ENCODE peak calls at places on chromosomes 6 and 20, in eight cellular contexts. One of them, this sample, is unnamed.

GRCh38 chr6:71205336-71205956 is 83.2 kb upstream of the OGFRL1 start:
- DNase-seq in glutamatergic neuron: no peak
- DNase-seq in breast epithelium: no peak
- DNase-seq in H9: no peak
- DNase-seq in HFF-Myc: no peak
- DNase-seq in neural crest cell: no peak
- DNase-seq in GM10248: no peak
- DNase-seq in endothelial cell: no peak
- DNase-seq in this sample: no peak

GRCh38 chr6:156910938-156911337 is 133.8 kb downstream of the ARID1B start:
- DNase-seq in neural crest cell: no peak
- DNase-seq in GM10248: no peak
- DNase-seq in endothelial cell: no peak
- DNase-seq in H9: no peak
- DNase-seq in breast epithelium: no peak
- DNase-seq in glutamatergic neuron: no peak
- DNase-seq in HFF-Myc: no peak
- DNase-seq in this sample: no peak

GRCh38 chr6:17418281-17419188 is 25.1 kb downstream of the CAP2 start:
- DNase-seq in H9: peak
- DNase-seq in endothelial cell: no peak
- DNase-seq in GM10248: no peak
- DNase-seq in HFF-Myc: no peak
- DNase-seq in breast epithelium: no peak
- DNase-seq in glutamatergic neuron: no peak
- DNase-seq in neural crest cell: no peak
- DNase-seq in this sample: no peak

GRCh38 chr6:139757766-139758655 is 383.6 kb upstream of the CITED2 start:
- DNase-seq in H9: no peak
- DNase-seq in glutamatergic neuron: no peak
- DNase-seq in neural crest cell: no peak
- DNase-seq in HFF-Myc: no peak
- DNase-seq in endothelial cell: no peak
- DNase-seq in GM10248: no peak
- DNase-seq in breast epithelium: no peak
- DNase-seq in this sample: no peak

GRCh38 chr6:144195671-144196070 is 45.4 kb downstream of the STX11 start:
- DNase-seq in breast epithelium: no peak
- DNase-seq in GM10248: no peak
- DNase-seq in H9: no peak
- DNase-seq in neural crest cell: no peak
- DNase-seq in endothelial cell: no peak
- DNase-seq in glutamatergic neuron: no peak
- DNase-seq in HFF-Myc: peak
- DNase-seq in this sample: no peak

GRCh38 chr20:17663040-17663399 is 19.0 kb downstream of the RRBP1 start:
- DNase-seq in breast epithelium: no peak
- DNase-seq in glutamatergic neuron: no peak
- DNase-seq in GM10248: no peak
- DNase-seq in HFF-Myc: no peak
- DNase-seq in H9: no peak
- DNase-seq in neural crest cell: no peak
- DNase-seq in endothelial cell: no peak
- DNase-seq in this sample: no peak

GRCh38 chr6:159117031-159117430 is 52.2 kb upstream of the FNDC1 start:
- DNase-seq in glutamatergic neuron: no peak
- DNase-seq in H9: no peak
- DNase-seq in endothelial cell: no peak
- DNase-seq in breast epithelium: no peak
- DNase-seq in GM10248: no peak
- DNase-seq in neural crest cell: no peak
- DNase-seq in HFF-Myc: no peak
- DNase-seq in this sample: no peak

GRCh38 chr6:168121308-168121665 is 42.3 kb upstream of the FRMD1 start:
- DNase-seq in glutamatergic neuron: no peak
- DNase-seq in breast epithelium: peak
- DNase-seq in HFF-Myc: no peak
- DNase-seq in neural crest cell: no peak
- DNase-seq in GM10248: no peak
- DNase-seq in H9: peak
- DNase-seq in endothelial cell: no peak
- DNase-seq in this sample: no peak

GRCh38 chr6:28402197-28402596 is 2.6 kb upstream of the ZSCAN12 start:
- DNase-seq in GM10248: no peak
- DNase-seq in glutamatergic neuron: no peak
- DNase-seq in neural crest cell: no peak
- DNase-seq in HFF-Myc: no peak
- DNase-seq in H9: no peak
- DNase-seq in breast epithelium: no peak
- DNase-seq in endothelial cell: no peak
- DNase-seq in this sample: no peak

GRCh38 chr6:43277643-43278523 is 20.2 kb upstream of the SLC22A7 start:
- DNase-seq in endothelial cell: no peak
- DNase-seq in GM10248: no peak
- DNase-seq in breast epithelium: no peak
- DNase-seq in neural crest cell: no peak
- DNase-seq in HFF-Myc: no peak
- DNase-seq in H9: no peak
- DNase-seq in glutamatergic neuron: no peak
- DNase-seq in this sample: no peak

GRCh38 chr6:56199956-56200355 is 47.4 kb downstream of the COL21A1 start:
- DNase-seq in breast epithelium: no peak
- DNase-seq in HFF-Myc: no peak
- DNase-seq in glutamatergic neuron: no peak
- DNase-seq in H9: no peak
- DNase-seq in endothelial cell: no peak
- DNase-seq in GM10248: no peak
- DNase-seq in neural crest cell: no peak
- DNase-seq in this sample: no peak

GRCh38 chr6:624979-625378 is 31.9 kb downstream of the HUS1B start:
- DNase-seq in GM10248: no peak
- DNase-seq in neural crest cell: no peak
- DNase-seq in glutamatergic neuron: no peak
- DNase-seq in endothelial cell: no peak
- DNase-seq in H9: no peak
- DNase-seq in HFF-Myc: peak
- DNase-seq in breast epithelium: no peak
- DNase-seq in this sample: peak
- TF ChIP-seq CTCF in GM10248: peak
- TF ChIP-seq CTCF in neural crest cell: no peak
- TF ChIP-seq CTCF in glutamatergic neuron: no peak
- TF ChIP-seq CTCF in endothelial cell: no peak
- TF ChIP-seq CTCF in H9: peak
- TF ChIP-seq CTCF in HFF-Myc: peak
- TF ChIP-seq CTCF in breast epithelium: no peak
- TF ChIP-seq CTCF in this sample: no peak

GRCh38 chr6:73262701-73263569 is at the start of gene KHDC1:
- DNase-seq in neural crest cell: peak
- DNase-seq in HFF-Myc: peak
- DNase-seq in endothelial cell: peak
- DNase-seq in glutamatergic neuron: peak
- DNase-seq in breast epithelium: no peak
- DNase-seq in H9: peak
- DNase-seq in GM10248: peak
- DNase-seq in this sample: peak
- TF ChIP-seq CTCF in neural crest cell: no peak
- TF ChIP-seq CTCF in HFF-Myc: no peak
- TF ChIP-seq CTCF in endothelial cell: no peak
- TF ChIP-seq CTCF in glutamatergic neuron: no peak
- TF ChIP-seq CTCF in breast epithelium: no peak
- TF ChIP-seq CTCF in H9: no peak
- TF ChIP-seq CTCF in GM10248: no peak
- TF ChIP-seq CTCF in this sample: no peak

GRCh38 chr20:57573893-57574292 is 13.0 kb downstream of the PCK1 start:
- DNase-seq in HFF-Myc: no peak
- DNase-seq in glutamatergic neuron: peak
- DNase-seq in H9: peak
- DNase-seq in GM10248: no peak
- DNase-seq in breast epithelium: no peak
- DNase-seq in neural crest cell: no peak
- DNase-seq in endothelial cell: no peak
- DNase-seq in this sample: no peak
- TF ChIP-seq CTCF in HFF-Myc: peak
- TF ChIP-seq CTCF in glutamatergic neuron: peak
- TF ChIP-seq CTCF in H9: peak
- TF ChIP-seq CTCF in GM10248: peak
- TF ChIP-seq CTCF in breast epithelium: no peak
- TF ChIP-seq CTCF in neural crest cell: peak
- TF ChIP-seq CTCF in endothelial cell: peak
- TF ChIP-seq CTCF in this sample: no peak

GRCh38 chr6:53359088-53359842 is 10.5 kb upstream of the ELOVL5 start:
- DNase-seq in GM10248: peak
- DNase-seq in endothelial cell: peak
- DNase-seq in neural crest cell: peak
- DNase-seq in breast epithelium: peak
- DNase-seq in HFF-Myc: peak
- DNase-seq in glutamatergic neuron: peak
- DNase-seq in H9: peak
- DNase-seq in this sample: peak
- TF ChIP-seq CTCF in GM10248: no peak
- TF ChIP-seq CTCF in endothelial cell: no peak
- TF ChIP-seq CTCF in neural crest cell: no peak
- TF ChIP-seq CTCF in breast epithelium: no peak
- TF ChIP-seq CTCF in HFF-Myc: no peak
- TF ChIP-seq CTCF in glutamatergic neuron: no peak
- TF ChIP-seq CTCF in H9: no peak
- TF ChIP-seq CTCF in this sample: no peak

DNA sequence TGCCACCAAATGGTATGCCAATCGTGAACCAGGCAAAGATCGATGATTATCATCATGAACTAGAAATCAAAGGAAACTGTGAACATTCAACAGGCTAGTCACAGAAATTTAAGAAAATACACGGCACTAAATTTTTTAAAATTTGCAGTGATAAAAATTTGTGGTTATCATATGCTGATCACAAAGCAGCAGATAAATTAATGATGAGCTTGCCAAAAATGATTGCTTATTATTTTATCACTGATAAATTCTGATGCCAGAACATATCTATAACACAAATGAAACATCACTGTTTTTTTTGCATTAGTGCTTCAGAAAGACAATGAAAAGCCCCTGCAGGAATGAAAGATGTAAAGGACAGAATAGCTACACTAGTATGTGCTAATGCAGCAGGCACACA is 1413.2 kb upstream of the MAP3K7 start:
- DNase-seq in neural crest cell: no peak
- DNase-seq in HFF-Myc: no peak
- DNase-seq in GM10248: no peak
- DNase-seq in H9: no peak
- DNase-seq in breast epithelium: no peak
- DNase-seq in glutamatergic neuron: no peak
- DNase-seq in endothelial cell: no peak
- DNase-seq in this sample: no peak
- TF ChIP-seq CTCF in neural crest cell: no peak
- TF ChIP-seq CTCF in HFF-Myc: no peak
- TF ChIP-seq CTCF in GM10248: no peak
- TF ChIP-seq CTCF in H9: no peak
- TF ChIP-seq CTCF in breast epithelium: no peak
- TF ChIP-seq CTCF in glutamatergic neuron: no peak
- TF ChIP-seq CTCF in endothelial cell: no peak
- TF ChIP-seq CTCF in this sample: no peak

GRCh38 chr20:33187491-33187890 is 19.5 kb downstream of the BPIFA2 start:
- DNase-seq in HFF-Myc: no peak
- DNase-seq in GM10248: no peak
- DNase-seq in neural crest cell: no peak
- DNase-seq in breast epithelium: no peak
- DNase-seq in H9: no peak
- DNase-seq in endothelial cell: no peak
- DNase-seq in glutamatergic neuron: no peak
- DNase-seq in this sample: no peak

GRCh38 chr20:33188421-33188820 is 20.5 kb downstream of the BPIFA2 start:
- DNase-seq in H9: no peak
- DNase-seq in HFF-Myc: no peak
- DNase-seq in GM10248: no peak
- DNase-seq in endothelial cell: no peak
- DNase-seq in neural crest cell: no peak
- DNase-seq in glutamatergic neuron: no peak
- DNase-seq in breast epithelium: no peak
- DNase-seq in this sample: no peak

GRCh38 chr20:33191955-33192354 is 24.0 kb downstream of the BPIFA2 start:
- DNase-seq in HFF-Myc: no peak
- DNase-seq in GM10248: no peak
- DNase-seq in glutamatergic neuron: no peak
- DNase-seq in neural crest cell: no peak
- DNase-seq in breast epithelium: no peak
- DNase-seq in H9: no peak
- DNase-seq in endothelial cell: no peak
- DNase-seq in this sample: no peak

GRCh38 chr20:33191484-33191883 is 23.5 kb downstream of the BPIFA2 start:
- DNase-seq in glutamatergic neuron: no peak
- DNase-seq in breast epithelium: no peak
- DNase-seq in HFF-Myc: no peak
- DNase-seq in H9: no peak
- DNase-seq in GM10248: no peak
- DNase-seq in neural crest cell: no peak
- DNase-seq in endothelial cell: no peak
- DNase-seq in this sample: no peak

DNA sequence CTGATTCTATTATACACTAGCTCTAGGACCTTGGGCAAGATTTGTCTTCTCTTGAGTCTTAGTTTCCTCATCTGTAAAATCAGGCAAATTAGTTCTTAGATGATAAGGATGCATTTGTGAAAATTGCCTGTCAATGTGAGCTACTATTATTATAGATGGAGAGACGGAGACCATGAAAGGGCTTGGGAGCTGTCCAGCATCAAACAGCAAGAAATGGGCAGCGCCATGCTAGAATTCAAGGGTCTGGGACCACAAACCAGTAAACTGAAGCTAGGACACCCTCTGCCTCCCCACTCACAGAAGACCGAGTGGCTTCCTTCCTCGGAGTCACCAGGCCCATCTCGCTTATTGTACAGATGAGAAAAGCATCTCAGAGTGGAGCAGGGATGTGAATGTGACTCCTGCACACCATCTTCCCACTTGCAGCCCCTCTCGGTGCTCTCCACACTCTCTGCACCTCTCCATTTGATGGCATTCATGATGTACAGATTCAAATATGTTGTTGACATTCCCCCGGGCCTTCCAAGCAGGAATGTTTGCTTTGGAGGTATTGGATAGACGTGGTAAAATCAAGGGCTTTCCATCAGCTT is 24.1 kb upstream of the BPIFA3 start:
- DNase-seq in glutamatergic neuron: no peak
- DNase-seq in endothelial cell: no peak
- DNase-seq in H9: no peak
- DNase-seq in breast epithelium: no peak
- DNase-seq in HFF-Myc: no peak
- DNase-seq in GM10248: no peak
- DNase-seq in neural crest cell: no peak
- DNase-seq in this sample: no peak
- TF ChIP-seq CTCF in glutamatergic neuron: no peak
- TF ChIP-seq CTCF in endothelial cell: no peak
- TF ChIP-seq CTCF in H9: no peak
- TF ChIP-seq CTCF in breast epithelium: no peak
- TF ChIP-seq CTCF in HFF-Myc: no peak
- TF ChIP-seq CTCF in GM10248: no peak
- TF ChIP-seq CTCF in neural crest cell: no peak
- TF ChIP-seq CTCF in this sample: no peak

GRCh38 chr20:3563548-3564177 is 92.8 kb downstream of the ATRN start:
- DNase-seq in endothelial cell: peak
- DNase-seq in glutamatergic neuron: no peak
- DNase-seq in GM10248: peak
- DNase-seq in breast epithelium: no peak
- DNase-seq in neural crest cell: no peak
- DNase-seq in H9: no peak
- DNase-seq in HFF-Myc: peak
- DNase-seq in this sample: peak
- TF ChIP-seq CTCF in endothelial cell: peak
- TF ChIP-seq CTCF in glutamatergic neuron: peak
- TF ChIP-seq CTCF in GM10248: peak
- TF ChIP-seq CTCF in breast epithelium: no peak
- TF ChIP-seq CTCF in neural crest cell: peak
- TF ChIP-seq CTCF in H9: peak
- TF ChIP-seq CTCF in HFF-Myc: peak
- TF ChIP-seq CTCF in this sample: peak

GRCh38 chr6:148700713-148701392 is 46.0 kb upstream of the UST start:
- DNase-seq in GM10248: peak
- DNase-seq in glutamatergic neuron: no peak
- DNase-seq in breast epithelium: no peak
- DNase-seq in neural crest cell: no peak
- DNase-seq in endothelial cell: no peak
- DNase-seq in H9: no peak
- DNase-seq in HFF-Myc: no peak
- DNase-seq in this sample: peak
- TF ChIP-seq CTCF in GM10248: no peak
- TF ChIP-seq CTCF in glutamatergic neuron: no peak
- TF ChIP-seq CTCF in breast epithelium: no peak
- TF ChIP-seq CTCF in neural crest cell: no peak
- TF ChIP-seq CTCF in endothelial cell: no peak
- TF ChIP-seq CTCF in H9: no peak
- TF ChIP-seq CTCF in HFF-Myc: no peak
- TF ChIP-seq CTCF in this sample: no peak